ENCODE peak calls at places on chromosomes 4 and X, in seven cellular contexts. Y is psoas muscle, J is fibroblast of lung, Q is neural progenitor cell, F is Peyer's patch, S is breast epithelium, L is IMR-90. M is an unnamed sample. For H3K4me1 and H3K36me3, the result is how much of the 10 kb centered on the place peaks cover.

GRCh38 chr4:158013858-158014257 is 159.0 kb downstream of the GASK1B start:
- DNase-seq in L (peak), S (no peak), Y (no peak), F (no peak), J (peak), Q (no peak), M (no peak)

GRCh38 chr4:91485415-91485814 is 818.4 kb upstream of the GRID2 start:
- DNase-seq in F (no peak), S (no peak), Q (no peak), J (no peak), L (no peak), Y (no peak), M (no peak)

GRCh38 chrX:119605398-119605738 is 856 bp downstream of the NKRF start:
- DNase-seq in Y (no peak), J (no peak), Q (no peak), L (no peak), S (no peak), F (no peak), M (no peak)

GRCh38 chr4:111198426-111198825 is 575.5 kb upstream of the PITX2 start:
- DNase-seq in Y (no peak), Q (no peak), F (no peak), S (no peak), L (no peak), J (no peak), M (no peak)

GRCh38 chr4:153169811-153170210 is 34.4 kb upstream of the TRIM2 start:
- DNase-seq in Y (no peak), J (no peak), F (no peak), S (no peak), Q (no peak), L (no peak), M (no peak)

GRCh38 chrX:119488749-119489148 is 20.5 kb downstream of the SLC25A5 start:
- DNase-seq in Q (peak), J (peak), L (peak), Y (no peak), F (no peak), S (no peak), M (no peak)

GRCh38 chr4:25308266-25308665 is 4.3 kb upstream of the ZCCHC4 start:
- DNase-seq in F (no peak), L (no peak), S (no peak), Y (no peak), Q (no peak), J (no peak), M (no peak)

GRCh38 chrX:30302957-30303356 is 6.2 kb downstream of the NR0B1 start:
- DNase-seq in Y (peak), Q (peak), L (no peak), S (no peak), F (no peak), J (peak), M (no peak)

GRCh38 chr4:115484479-115484878 is 371.1 kb upstream of the NDST4 start:
- DNase-seq in L (no peak), Y (no peak), J (no peak), F (no peak), Q (no peak), S (no peak), M (no peak)

GRCh38 chrX:40570346-40571093 is 10.2 kb upstream of the ATP6AP2 start:
- DNase-seq in Q (no peak), S (no peak), Y (no peak), J (no peak), L (no peak), F (no peak), M (no peak)

GRCh38 chr4:109547394-109547793 is 12.7 kb upstream of the MCUB start:
- DNase-seq in Y (no peak), F (no peak), J (no peak), L (peak), Q (peak), S (no peak), M (no peak)

GRCh38 chrX:18966624-18967023 is 17.3 kb downstream of the PHKA2 start:
- DNase-seq in L (no peak), J (no peak), Q (no peak), F (no peak), Y (no peak), S (no peak), M (no peak)

GRCh38 chr4:14529653-14530052 is 472.6 kb upstream of the CPEB2 start:
- DNase-seq in Y (no peak), L (no peak), F (no peak), Q (peak), J (peak), S (no peak), M (no peak)

GRCh38 chrX:65687367-65687766 is 19.9 kb downstream of the MSN start:
- DNase-seq in J (no peak), Q (no peak), F (no peak), S (no peak), Y (no peak), L (no peak), M (no peak)
- H3K4me1 ChIP-seq in J (under half), Q (under half), F (under half), S (under half), Y (under half), L (under half), M (half or more)

DNA sequence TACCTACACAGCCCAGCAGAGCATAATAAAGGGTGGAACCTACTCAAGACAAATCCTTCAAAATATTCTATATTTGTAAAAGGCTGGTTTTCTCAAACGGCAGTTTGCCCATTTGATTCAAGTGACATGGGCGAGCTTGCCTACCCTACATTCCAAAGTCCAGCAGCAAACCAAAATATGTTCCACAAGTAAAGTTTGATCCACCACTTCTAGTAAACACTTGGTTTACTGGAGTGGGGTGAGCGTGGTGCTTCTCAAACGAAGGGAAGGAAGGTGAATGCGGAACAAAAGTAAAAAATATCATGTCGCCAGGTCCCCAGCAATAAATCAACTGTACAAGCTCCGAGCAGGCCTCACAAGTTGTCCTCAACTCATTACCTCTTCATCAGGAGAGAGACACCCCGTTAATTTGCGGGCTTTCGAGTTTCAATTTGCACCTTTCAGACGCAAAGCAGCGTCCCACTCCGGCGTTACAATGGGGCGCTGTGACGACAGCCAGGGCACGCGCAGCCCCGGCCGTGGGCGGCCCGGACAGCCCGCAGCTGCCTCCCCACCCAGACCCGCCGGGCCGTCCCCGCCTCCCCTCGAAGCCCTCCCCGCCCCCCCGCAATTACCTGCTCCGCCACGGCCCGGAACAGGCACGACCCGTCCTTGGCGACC is 1.1 kb downstream of the OTUD4 start:
- DNase-seq in Q (peak), Y (peak), F (peak), L (peak), J (peak), S (no peak), M (no peak)
- H3K36me3 ChIP-seq in Q (under half), Y (under half), F (under half), L (under half), J (under half), S (under half), M (under half)

GRCh38 chrX:130106071-130106470 is 4.2 kb downstream of the ELF4 start:
- DNase-seq in L (no peak), J (no peak), Q (peak), Y (no peak), F (no peak), S (no peak), M (no peak)

GRCh38 chrX:130111220-130111934 is 1.1 kb upstream of the ELF4 start:
- DNase-seq in F (no peak), J (no peak), L (no peak), Q (no peak), Y (no peak), S (no peak), M (no peak)

GRCh38 chrX:130109429-130110378 is 593 bp downstream of the ELF4 start:
- DNase-seq in L (peak), S (no peak), Y (no peak), Q (peak), J (peak), F (no peak), M (no peak)

GRCh38 chrX:130110379-130111219 is at the start of gene ELF4:
- DNase-seq in L (peak), Q (peak), J (peak), S (no peak), F (peak), Y (no peak), M (no peak)

DNA sequence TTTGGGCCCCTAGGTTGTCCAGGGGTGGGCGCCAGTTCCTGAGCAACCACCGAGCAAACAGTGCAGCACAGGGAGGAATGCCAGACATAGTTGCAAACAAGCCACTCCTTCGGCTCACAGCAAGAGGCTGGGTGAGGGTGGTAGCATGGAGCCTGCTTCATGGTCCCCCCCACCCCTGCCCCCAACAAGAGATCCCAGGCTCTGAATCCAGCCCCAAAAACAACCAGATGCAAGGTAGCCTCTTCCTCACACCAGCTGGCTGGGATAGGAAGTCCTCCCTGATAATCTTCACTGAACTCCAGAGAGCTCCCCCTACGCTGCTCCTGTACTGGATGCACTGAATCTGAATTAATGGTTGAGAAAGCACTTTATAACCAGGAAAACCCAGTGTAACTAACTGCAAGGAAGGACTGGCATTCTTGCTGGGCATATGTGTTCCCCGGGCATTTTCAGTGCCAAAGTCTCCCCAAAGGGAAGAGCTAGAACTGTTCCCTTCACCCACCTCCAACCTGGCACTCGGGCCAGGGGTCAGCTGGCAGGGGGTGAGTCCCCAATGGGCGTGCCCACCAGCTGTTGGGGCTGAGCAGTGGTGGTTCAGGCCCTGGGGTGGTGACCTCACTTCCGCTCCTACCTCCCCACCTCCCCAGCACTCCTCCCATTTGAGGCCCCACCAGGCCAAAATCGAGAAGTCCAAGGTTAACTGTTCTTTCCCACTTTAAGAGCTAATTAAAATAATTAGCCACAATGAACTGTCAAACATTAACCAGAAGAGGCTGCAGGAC is 1.5 kb downstream of the ELF4 start:
- DNase-seq in J (no peak), L (no peak), Q (no peak), S (no peak), Y (peak), F (peak), M (no peak)
- H3K4me3 ChIP-seq in J (peak), L (peak), Q (no peak), S (peak), Y (peak), F (peak), M (peak)

GRCh38 chr4:10672379-10672778 is 12.2 kb downstream of the CLNK start:
- DNase-seq in L (no peak), S (no peak), Y (no peak), J (no peak), Q (no peak), F (no peak), M (no peak)
- H3K4me1 ChIP-seq in L (under half), S (under half), Y (under half), J (under half), Q (under half), F (under half), M (under half)

GRCh38 chr4:10083861-10084641 is 32.5 kb downstream of the WDR1 start:
- DNase-seq in J (no peak), Y (peak), Q (no peak), L (no peak), S (peak), F (peak), M (no peak)

GRCh38 chr4:10084651-10085320 is 31.8 kb downstream of the WDR1 start:
- DNase-seq in J (no peak), L (no peak), F (peak), Y (peak), Q (no peak), S (no peak), M (no peak)

GRCh38 chr4:10085828-10086505 is 30.6 kb downstream of the WDR1 start:
- DNase-seq in Q (no peak), S (peak), L (no peak), J (no peak), Y (peak), F (peak), M (no peak)

GRCh38 chr4:10086506-10087120 is 30.0 kb downstream of the WDR1 start:
- DNase-seq in Y (peak), F (peak), S (peak), J (no peak), L (no peak), Q (no peak), M (no peak)

GRCh38 chr4:10085386-10085785 is 31.2 kb downstream of the WDR1 start:
- DNase-seq in S (peak), F (no peak), J (no peak), Y (peak), Q (no peak), L (no peak), M (no peak)
- H3K36me3 ChIP-seq in S (under half), F (half or more), J (half or more), Y (under half), Q (under half), L (half or more), M (half or more)